ENCODE peak calls at places on chromosomes 7 and 10, in nine cellular contexts. E, H, P, U, G, Q, D, K and C are unnamed samples. For H3K4me1, the result is how much of the 10 kb centered on the place peaks cover.

GRCh38 chr7:149171894-149172533 is 23.3 kb upstream of the ZNF282 start:
- DNase-seq in E (no peak), H (no peak), P (peak), U (no peak), G (no peak), Q (peak), D (no peak), K (no peak), C (no peak)

GRCh38 chr7:1689356-1689755 is 19.3 kb downstream of the ELFN1 start:
- DNase-seq in E (no peak), H (no peak), P (no peak), U (peak), G (no peak), Q (no peak), D (no peak), K (no peak), C (no peak)

GRCh38 chr10:86693721-86694369 is 25.5 kb downstream of the LDB3 start:
- DNase-seq in E (no peak), H (no peak), P (peak), U (no peak), G (peak), Q (peak), D (peak), K (peak), C (peak)

GRCh38 chr7:95929710-95930295 is 157.4 kb downstream of the DYNC1I1 start:
- DNase-seq in E (no peak), H (no peak), P (no peak), U (no peak), G (no peak), Q (no peak), D (no peak), K (no peak), C (no peak)

GRCh38 chr7:31065840-31066239 is 13.7 kb downstream of the ADCYAP1R1 start:
- DNase-seq in E (peak), H (no peak), P (no peak), U (no peak), G (no peak), Q (no peak), D (no peak), K (no peak), C (no peak)

GRCh38 chr7:106731207-106731606 is 70.2 kb upstream of the CCDC71L start:
- DNase-seq in E (no peak), H (no peak), P (no peak), U (no peak), G (no peak), Q (no peak), D (no peak), K (no peak), C (no peak)

GRCh38 chr7:76296743-76297740 is 5.4 kb upstream of the HSPB1 start:
- DNase-seq in E (peak), H (no peak), P (no peak), U (peak), G (peak), Q (peak), D (no peak), K (peak), C (peak)

GRCh38 chr7:129283938-129284337 is 59.1 kb downstream of the AHCYL2 start:
- DNase-seq in E (no peak), H (no peak), P (no peak), U (no peak), G (no peak), Q (no peak), D (no peak), K (no peak), C (no peak)

GRCh38 chr10:116690356-116691078 is 51.8 kb downstream of the HSPA12A start:
- DNase-seq in E (peak), H (peak), P (no peak), U (no peak), G (no peak), Q (no peak), D (peak), K (no peak), C (no peak)

GRCh38 chr7:82335927-82336326 is 107.7 kb downstream of the CACNA2D1 start:
- DNase-seq in E (no peak), H (no peak), P (no peak), U (no peak), G (peak), Q (no peak), D (peak), K (no peak), C (no peak)

GRCh38 chr10:75657351-75657750 is 225.9 kb downstream of the LRMDA start:
- DNase-seq in E (no peak), H (no peak), P (no peak), U (no peak), G (no peak), Q (no peak), D (no peak), K (no peak), C (no peak)

GRCh38 chr7:121795736-121796135 is 77.2 kb upstream of the PTPRZ1 start:
- DNase-seq in E (no peak), H (no peak), P (no peak), U (no peak), G (no peak), Q (no peak), D (no peak), K (no peak), C (no peak)

GRCh38 chr7:17640730-17641377 is 299.4 kb downstream of the SNX13 start:
- DNase-seq in E (no peak), H (no peak), P (peak), U (no peak), G (no peak), Q (no peak), D (peak), K (no peak), C (peak)

GRCh38 chr10:33886299-33886698 is 551.8 kb upstream of the NRP1 start:
- DNase-seq in E (no peak), H (no peak), P (no peak), U (no peak), G (no peak), Q (no peak), D (no peak), K (no peak), C (no peak)

GRCh38 chr7:70420263-70420662 is 711.7 kb upstream of the GALNT17 start:
- DNase-seq in E (no peak), H (no peak), P (no peak), U (no peak), G (no peak), Q (no peak), D (no peak), K (no peak), C (no peak)

GRCh38 chr10:21593986-21594385 is 60.0 kb downstream of the MLLT10 start:
- DNase-seq in E (no peak), H (no peak), P (no peak), U (no peak), G (no peak), Q (no peak), D (no peak), K (no peak), C (no peak)

GRCh38 chr7:85851571-85852193 is 664.8 kb upstream of the SEMA3D start:
- DNase-seq in E (no peak), H (no peak), P (peak), U (no peak), G (peak), Q (peak), D (peak), K (no peak), C (no peak)

GRCh38 chr7:121595949-121596692 is 200.0 kb upstream of the FAM3C start:
- DNase-seq in E (no peak), H (no peak), P (no peak), U (no peak), G (no peak), Q (no peak), D (no peak), K (no peak), C (no peak)

GRCh38 chr7:158657189-158657746 is 47.3 kb downstream of the NCAPG2 start:
- DNase-seq in E (no peak), H (no peak), P (no peak), U (no peak), G (no peak), Q (no peak), D (no peak), K (no peak), C (no peak)

GRCh38 chr10:124568858-124569622 is 107.4 kb downstream of the LHPP start:
- DNase-seq in E (peak), H (peak), P (no peak), U (no peak), G (no peak), Q (peak), D (no peak), K (no peak), C (no peak)

GRCh38 chr10:35043796-35044344 is 46.3 kb downstream of the CUL2 start:
- DNase-seq in E (no peak), H (no peak), P (no peak), U (no peak), G (peak), Q (peak), D (no peak), K (no peak), C (no peak)

GRCh38 chr10:60433684-60434083 is 44.0 kb upstream of the ANK3 start:
- DNase-seq in E (no peak), H (no peak), P (no peak), U (no peak), G (peak), Q (peak), D (no peak), K (no peak), C (no peak)

GRCh38 chr10:35040761-35041501 is 49.2 kb downstream of the CUL2 start:
- DNase-seq in E (no peak), H (no peak), P (no peak), U (no peak), G (peak), Q (peak), D (peak), K (no peak), C (no peak)

GRCh38 chr10:70458329-70459060 is 17.0 kb upstream of the NODAL start:
- DNase-seq in E (peak), H (peak), P (no peak), U (peak), G (peak), Q (peak), D (peak), K (peak), C (peak)

GRCh38 chr7:91128574-91129348 is 135.5 kb upstream of the FZD1 start:
- DNase-seq in E (no peak), H (no peak), P (no peak), U (no peak), G (peak), Q (no peak), D (peak), K (no peak), C (no peak)

GRCh38 chr10:63542835-63543575 is 21.8 kb downstream of the REEP3 start:
- DNase-seq in E (no peak), H (no peak), P (no peak), U (no peak), G (peak), Q (no peak), D (no peak), K (no peak), C (no peak)

GRCh38 chr10:30854656-30855055 is 177.0 kb downstream of the ZNF438 start:
- DNase-seq in E (no peak), H (no peak), P (no peak), U (no peak), G (no peak), Q (no peak), D (no peak), K (no peak), C (no peak)

GRCh38 chr7:23787272-23787671 is 77.3 kb downstream of the STK31 start:
- DNase-seq in E (no peak), H (no peak), P (no peak), U (no peak), G (no peak), Q (no peak), D (peak), K (no peak), C (no peak)

GRCh38 chr10:33193057-33193866 is 141.2 kb downstream of the NRP1 start:
- DNase-seq in E (peak), H (peak), P (peak), U (peak), G (peak), Q (peak), D (peak), K (peak), C (peak)

GRCh38 chr7:78134748-78135147 is 336.2 kb downstream of the PHTF2 start:
- DNase-seq in E (no peak), H (no peak), P (no peak), U (no peak), G (no peak), Q (no peak), D (no peak), K (no peak), C (no peak)

GRCh38 chr7:130955560-130955919 is 221.5 kb upstream of the KLF14 start:
- DNase-seq in E (no peak), H (no peak), P (no peak), U (no peak), G (no peak), Q (no peak), D (no peak), K (no peak), C (no peak)
- H3K4me1 ChIP-seq in E (half or more), H (half or more), P (half or more), U (under half), G (under half), Q (under half), D (under half), K (under half), C (under half)

DNA sequence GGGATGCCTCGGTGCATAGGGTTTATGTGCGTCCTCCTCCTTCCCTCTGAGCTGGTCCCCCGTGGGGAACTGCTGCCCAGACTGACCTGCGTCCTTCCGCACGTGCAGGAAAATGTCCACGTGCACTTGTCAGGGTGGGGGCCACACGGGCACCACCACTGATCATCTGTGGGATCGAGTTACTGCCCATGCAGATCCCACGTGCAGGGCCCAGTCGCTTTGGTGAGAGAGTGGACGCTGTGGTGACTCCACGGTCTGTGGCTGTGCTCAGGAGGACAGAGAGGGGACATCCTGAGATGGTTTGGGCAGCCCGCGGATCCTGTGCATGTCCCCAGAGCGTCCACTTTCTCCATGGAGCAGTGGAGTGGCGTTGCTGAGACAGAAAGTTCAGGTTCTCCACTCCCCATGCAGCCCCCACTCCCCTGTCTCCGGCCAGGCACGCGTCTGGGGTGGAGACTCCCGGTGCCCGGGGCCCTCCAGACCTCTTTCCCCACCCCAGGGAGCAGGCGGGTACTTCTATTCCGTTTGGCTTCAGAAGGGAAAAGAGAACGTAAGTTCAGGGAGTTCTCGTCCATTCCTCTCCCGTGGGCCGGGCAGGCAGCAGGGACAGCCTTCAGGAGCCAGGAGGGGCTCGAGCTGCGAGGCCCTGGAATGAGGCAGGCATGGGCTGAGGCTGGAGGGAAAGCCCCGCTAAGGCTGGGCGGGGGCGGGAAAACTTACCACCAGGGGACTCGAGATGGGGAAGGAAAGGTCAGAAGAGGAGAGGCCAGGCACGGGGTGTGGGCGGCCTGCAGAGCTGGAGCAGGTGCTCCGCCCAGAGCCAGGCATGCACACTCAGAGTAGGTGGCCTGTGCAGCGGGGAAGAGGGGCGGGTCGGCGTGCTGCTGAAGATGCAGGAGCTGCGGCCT is 59.9 kb downstream of the EGFR start:
- DNase-seq in E (no peak), H (no peak), P (no peak), U (no peak), G (no peak), Q (no peak), D (peak), K (peak), C (peak)
- TF ChIP-seq CTCF in E (no peak), H (no peak), P (no peak), U (no peak), G (no peak), Q (no peak), D (no peak), K (no peak), C (no peak)

GRCh38 chr7:39595102-39595620 is 28.2 kb upstream of the RALA start:
- DNase-seq in E (no peak), H (no peak), P (no peak), U (no peak), G (no peak), Q (no peak), D (no peak), K (no peak), C (no peak)
- H3K4me1 ChIP-seq in E (under half), H (under half), P (under half), U (under half), G (under half), Q (under half), D (under half), K (under half), C (under half)

GRCh38 chr7:43308913-43309789 is 196.7 kb downstream of the HECW1 start:
- DNase-seq in E (no peak), H (no peak), P (no peak), U (no peak), G (no peak), Q (no peak), D (no peak), K (no peak), C (no peak)
- TF ChIP-seq CTCF in E (no peak), H (no peak), P (no peak), U (no peak), G (no peak), Q (no peak), D (no peak), K (no peak), C (no peak)

GRCh38 chr10:15815242-15815885 is 44.9 kb downstream of the MINDY3 start:
- DNase-seq in E (no peak), H (no peak), P (no peak), U (no peak), G (no peak), Q (no peak), D (no peak), K (no peak), C (no peak)

GRCh38 chr10:15813415-15813814 is 46.9 kb downstream of the MINDY3 start:
- DNase-seq in E (no peak), H (no peak), P (no peak), U (no peak), G (peak), Q (no peak), D (no peak), K (no peak), C (no peak)

GRCh38 chr10:15821046-15821683 is 39.1 kb downstream of the MINDY3 start:
- DNase-seq in E (no peak), H (no peak), P (no peak), U (no peak), G (peak), Q (no peak), D (no peak), K (no peak), C (no peak)

GRCh38 chr10:15814565-15814964 is 45.7 kb downstream of the MINDY3 start:
- DNase-seq in E (no peak), H (no peak), P (no peak), U (no peak), G (no peak), Q (no peak), D (no peak), K (no peak), C (no peak)

GRCh38 chr10:15817407-15818046 is 42.8 kb downstream of the MINDY3 start:
- DNase-seq in E (no peak), H (no peak), P (no peak), U (no peak), G (peak), Q (no peak), D (no peak), K (no peak), C (no peak)
- H3K4me1 ChIP-seq in E (under half), H (under half), P (under half), U (under half), G (under half), Q (under half), D (under half), K (under half), C (under half)

DNA sequence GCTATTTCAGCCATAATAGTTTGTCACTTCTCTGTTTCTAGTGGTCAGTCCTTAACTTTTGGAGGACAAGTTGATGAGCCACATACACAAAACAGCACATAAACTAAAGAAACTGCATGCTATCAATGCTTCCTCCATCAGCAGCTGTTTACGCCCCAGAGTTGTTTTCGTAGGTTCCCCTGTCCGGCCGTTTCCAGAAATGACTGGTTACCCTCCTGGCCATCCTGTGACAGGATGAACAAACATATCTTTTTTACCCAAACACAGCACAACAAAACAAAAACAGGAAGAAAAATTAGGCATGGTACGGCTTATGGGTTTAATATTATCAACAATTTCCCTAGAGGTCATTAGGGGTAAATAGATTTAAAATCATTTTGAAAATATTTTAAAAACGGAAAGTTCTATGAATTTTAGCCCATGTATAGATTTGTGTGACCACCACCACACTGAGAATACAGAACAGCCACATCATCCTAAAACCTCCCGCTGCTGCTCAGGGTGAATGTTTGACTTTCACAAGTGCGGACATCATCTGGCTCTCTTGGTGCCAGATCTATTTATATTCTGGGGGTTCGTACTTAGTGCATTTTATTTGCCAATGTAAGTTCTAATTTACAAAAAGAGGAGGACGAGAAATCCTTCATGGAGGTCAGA is 74.9 kb downstream of the HIPK2 start:
- DNase-seq in E (no peak), H (no peak), P (no peak), U (no peak), G (no peak), Q (peak), D (no peak), K (no peak), C (no peak)
- TF ChIP-seq CTCF in E (no peak), H (no peak), P (no peak), U (no peak), G (no peak), Q (no peak), D (no peak), K (no peak), C (no peak)

DNA sequence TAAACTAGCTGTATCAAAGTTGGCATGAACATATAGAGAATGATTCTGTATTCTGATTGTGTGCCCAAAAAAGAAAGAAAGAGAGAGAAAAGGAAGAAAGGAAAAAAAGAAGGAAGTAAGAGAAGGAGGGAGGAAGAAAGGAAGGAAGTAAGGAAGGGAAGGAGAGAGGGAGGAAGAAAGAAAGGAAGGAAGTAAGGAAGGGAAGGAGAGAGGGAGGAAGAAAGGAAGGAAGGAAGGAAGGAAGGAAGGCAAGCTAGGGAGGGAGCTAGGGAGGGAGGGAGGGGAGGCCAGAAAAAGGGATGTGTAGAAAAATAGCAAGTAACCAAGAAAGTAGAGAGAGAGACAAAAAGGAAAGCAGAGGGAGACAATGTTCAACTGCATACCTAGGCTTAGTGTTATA is 60.7 kb upstream of the TARP start:
- DNase-seq in E (no peak), H (no peak), P (no peak), U (no peak), G (no peak), Q (no peak), D (no peak), K (no peak), C (no peak)
- H3K4me1 ChIP-seq in E (under half), H (under half), P (under half), U (under half), G (under half), Q (under half), D (under half), K (under half), C (under half)